ENCODE peak calls at places on chromosomes 16 and 17, in seven cellular contexts. W is colonic mucosa; O is NCI-H1092 treated with DMSO at 0.1 percent for 48 hours; B is SK-N-DZ; U is HT1080; E is stimulated activated CD8-positive, alpha-beta memory T cell treated with anti-CD3 and anti-CD28 coated beads, Interleukin-7, amount 100 ng/mL, for 24 hours; A is fibroblast of pulmonary artery. P is an unnamed sample.

GRCh38 chr17:65559802-65560627 is 1.4 kb downstream of the AXIN2 start:
- DNase-seq in U (no peak), A (peak; percentile 31), O (peak; percentile 34), W (peak; percentile 52), E (no peak), B (peak; percentile 59), P (no peak)

GRCh38 chr16:85566502-85567100 is 46.5 kb upstream of the GSE1 start:
- DNase-seq in A (no peak), B (no peak), W (peak; percentile 60), U (no peak), E (no peak), O (no peak), P (no peak)

GRCh38 chr16:28218109-28218508 is 6.3 kb upstream of the XPO6 start:
- DNase-seq in E (no peak), A (peak; percentile 73), U (peak; percentile 22), O (no peak), B (peak; percentile 49), W (peak; percentile 35), P (peak; percentile 40)

GRCh38 chr16:19005561-19006445 is 22.1 kb downstream of the TMC7 start:
- DNase-seq in U (peak; percentile 100), W (peak; percentile 89), A (peak; percentile 20), B (no peak), O (no peak), E (no peak), P (peak; percentile 54)

GRCh38 chr16:72372082-72372615 is 200.2 kb upstream of the PMFBP1 start:
- DNase-seq in U (no peak), A (no peak), O (no peak), E (no peak), B (peak; percentile 60), W (no peak), P (no peak)

GRCh38 chr17:30229012-30229411 is 6.5 kb downstream of the SLC6A4 start:
- DNase-seq in U (no peak), W (no peak), A (no peak), E (no peak), O (no peak), B (no peak), P (no peak)

GRCh38 chr16:5041604-5042133 is 7.9 kb upstream of the NAGPA start:
- DNase-seq in B (no peak), U (peak; percentile 87), W (no peak), A (peak; percentile 31), E (no peak), O (no peak), P (no peak)

GRCh38 chr17:50198026-50198669 is 3.3 kb downstream of the COL1A1 start:
- DNase-seq in W (peak; percentile 86), U (peak; percentile 72), A (peak; percentile 79), E (peak; percentile 31), O (peak; percentile 4), B (peak; percentile 68), P (peak; percentile 79)

GRCh38 chr16:19014456-19014855 is 30.7 kb downstream of the TMC7 start:
- DNase-seq in B (no peak), O (no peak), E (no peak), A (peak; percentile 25), W (no peak), U (peak; percentile 54), P (no peak)

GRCh38 chr17:14080847-14081251 is 11.5 kb downstream of the COX10 start:
- DNase-seq in W (peak; percentile 44), A (no peak), U (no peak), B (no peak), O (no peak), E (no peak), P (no peak)

P was measured in mucosa of gallbladder.